ENCODE peak calls at places on chromosome 16, in nine cellular contexts. One of them, this sample, is unnamed.

GRCh38 chr16:87553174-87553573 is 49.1 kb upstream of the JPH3 start:
- DNase-seq in islet precursor cell: no peak
- DNase-seq in IMR-90: no peak
- DNase-seq in anterior cingulate cortex: no peak
- DNase-seq in activated CD4-positive, CD25-positive, alpha-beta regulatory T cell: no peak
- DNase-seq in fibroblast of gingiva: no peak
- DNase-seq in activated CD8-positive, alpha-beta memory T cell treated with anti-CD3 and anti-CD28 coated beads for 4 hours: no peak
- DNase-seq in fibroblast of pulmonary artery: no peak
- DNase-seq in NCI-H2081: no peak
- DNase-seq in this sample: no peak

GRCh38 chr16:31696968-31697743 is 169.5 kb downstream of the AHSP start:
- DNase-seq in islet precursor cell: peak
- DNase-seq in IMR-90: peak
- DNase-seq in anterior cingulate cortex: no peak
- DNase-seq in activated CD4-positive, CD25-positive, alpha-beta regulatory T cell: no peak
- DNase-seq in fibroblast of gingiva: peak
- DNase-seq in activated CD8-positive, alpha-beta memory T cell treated with anti-CD3 and anti-CD28 coated beads for 4 hours: no peak
- DNase-seq in fibroblast of pulmonary artery: peak
- DNase-seq in NCI-H2081: peak
- DNase-seq in this sample: peak

GRCh38 chr16:68737046-68737729 is at the start of gene CDH1:
- DNase-seq in islet precursor cell: peak
- DNase-seq in IMR-90: no peak
- DNase-seq in anterior cingulate cortex: peak
- DNase-seq in activated CD4-positive, CD25-positive, alpha-beta regulatory T cell: no peak
- DNase-seq in fibroblast of gingiva: no peak
- DNase-seq in activated CD8-positive, alpha-beta memory T cell treated with anti-CD3 and anti-CD28 coated beads for 4 hours: no peak
- DNase-seq in fibroblast of pulmonary artery: no peak
- DNase-seq in NCI-H2081: peak
- DNase-seq in this sample: no peak

GRCh38 chr16:29745853-29746345 is at the start of gene C16orf54:
- DNase-seq in islet precursor cell: no peak
- DNase-seq in IMR-90: no peak
- DNase-seq in anterior cingulate cortex: peak
- DNase-seq in activated CD4-positive, CD25-positive, alpha-beta regulatory T cell: peak
- DNase-seq in fibroblast of gingiva: no peak
- DNase-seq in activated CD8-positive, alpha-beta memory T cell treated with anti-CD3 and anti-CD28 coated beads for 4 hours: peak
- DNase-seq in fibroblast of pulmonary artery: no peak
- DNase-seq in NCI-H2081: no peak
- DNase-seq in this sample: peak

GRCh38 chr16:13070268-13070667 is 168.9 kb downstream of the SHISA9 start:
- DNase-seq in islet precursor cell: peak
- DNase-seq in IMR-90: no peak
- DNase-seq in anterior cingulate cortex: peak
- DNase-seq in activated CD4-positive, CD25-positive, alpha-beta regulatory T cell: no peak
- DNase-seq in fibroblast of gingiva: no peak
- DNase-seq in activated CD8-positive, alpha-beta memory T cell treated with anti-CD3 and anti-CD28 coated beads for 4 hours: no peak
- DNase-seq in fibroblast of pulmonary artery: no peak
- DNase-seq in NCI-H2081: no peak
- DNase-seq in this sample: no peak

GRCh38 chr16:87628940-87629339 is 26.6 kb downstream of the JPH3 start:
- DNase-seq in islet precursor cell: peak
- DNase-seq in IMR-90: peak
- DNase-seq in anterior cingulate cortex: no peak
- DNase-seq in activated CD4-positive, CD25-positive, alpha-beta regulatory T cell: no peak
- DNase-seq in fibroblast of gingiva: peak
- DNase-seq in activated CD8-positive, alpha-beta memory T cell treated with anti-CD3 and anti-CD28 coated beads for 4 hours: no peak
- DNase-seq in fibroblast of pulmonary artery: peak
- DNase-seq in NCI-H2081: no peak
- DNase-seq in this sample: no peak

GRCh38 chr16:88566158-88566557 is 4.0 kb upstream of the ZC3H18 start:
- DNase-seq in islet precursor cell: no peak
- DNase-seq in IMR-90: peak
- DNase-seq in anterior cingulate cortex: no peak
- DNase-seq in activated CD4-positive, CD25-positive, alpha-beta regulatory T cell: no peak
- DNase-seq in fibroblast of gingiva: no peak
- DNase-seq in activated CD8-positive, alpha-beta memory T cell treated with anti-CD3 and anti-CD28 coated beads for 4 hours: no peak
- DNase-seq in fibroblast of pulmonary artery: peak
- DNase-seq in NCI-H2081: no peak
- DNase-seq in this sample: no peak

GRCh38 chr16:87229230-87230192 is 87.7 kb downstream of the C16orf95 start:
- DNase-seq in islet precursor cell: no peak
- DNase-seq in IMR-90: no peak
- DNase-seq in anterior cingulate cortex: no peak
- DNase-seq in activated CD4-positive, CD25-positive, alpha-beta regulatory T cell: no peak
- DNase-seq in fibroblast of gingiva: no peak
- DNase-seq in activated CD8-positive, alpha-beta memory T cell treated with anti-CD3 and anti-CD28 coated beads for 4 hours: no peak
- DNase-seq in fibroblast of pulmonary artery: no peak
- DNase-seq in NCI-H2081: no peak
- DNase-seq in this sample: no peak

GRCh38 chr16:69131167-69131748 is 1.1 kb downstream of the CHTF8 start:
- DNase-seq in islet precursor cell: peak
- DNase-seq in IMR-90: peak
- DNase-seq in anterior cingulate cortex: no peak
- DNase-seq in activated CD4-positive, CD25-positive, alpha-beta regulatory T cell: no peak
- DNase-seq in fibroblast of gingiva: no peak
- DNase-seq in activated CD8-positive, alpha-beta memory T cell treated with anti-CD3 and anti-CD28 coated beads for 4 hours: no peak
- DNase-seq in fibroblast of pulmonary artery: no peak
- DNase-seq in NCI-H2081: peak
- DNase-seq in this sample: no peak

GRCh38 chr16:81720973-81721907 is 57.9 kb upstream of the PLCG2 start:
- DNase-seq in islet precursor cell: no peak
- DNase-seq in IMR-90: peak
- DNase-seq in anterior cingulate cortex: no peak
- DNase-seq in activated CD4-positive, CD25-positive, alpha-beta regulatory T cell: no peak
- DNase-seq in fibroblast of gingiva: peak
- DNase-seq in activated CD8-positive, alpha-beta memory T cell treated with anti-CD3 and anti-CD28 coated beads for 4 hours: no peak
- DNase-seq in fibroblast of pulmonary artery: peak
- DNase-seq in NCI-H2081: no peak
- DNase-seq in this sample: no peak

GRCh38 chr16:10242916-10243315 is 60.7 kb upstream of the GRIN2A start:
- DNase-seq in islet precursor cell: no peak
- DNase-seq in IMR-90: no peak
- DNase-seq in anterior cingulate cortex: no peak
- DNase-seq in activated CD4-positive, CD25-positive, alpha-beta regulatory T cell: no peak
- DNase-seq in fibroblast of gingiva: no peak
- DNase-seq in activated CD8-positive, alpha-beta memory T cell treated with anti-CD3 and anti-CD28 coated beads for 4 hours: no peak
- DNase-seq in fibroblast of pulmonary artery: no peak
- DNase-seq in NCI-H2081: no peak
- DNase-seq in this sample: no peak

GRCh38 chr16:2964416-2965223 is 545 bp downstream of the KREMEN2 start:
- DNase-seq in islet precursor cell: peak
- DNase-seq in IMR-90: no peak
- DNase-seq in anterior cingulate cortex: no peak
- DNase-seq in activated CD4-positive, CD25-positive, alpha-beta regulatory T cell: peak
- DNase-seq in fibroblast of gingiva: no peak
- DNase-seq in activated CD8-positive, alpha-beta memory T cell treated with anti-CD3 and anti-CD28 coated beads for 4 hours: no peak
- DNase-seq in fibroblast of pulmonary artery: no peak
- DNase-seq in NCI-H2081: peak
- DNase-seq in this sample: no peak

GRCh38 chr16:86100205-86101134 is 201.5 kb downstream of the IRF8 start:
- DNase-seq in islet precursor cell: no peak
- DNase-seq in IMR-90: peak
- DNase-seq in anterior cingulate cortex: no peak
- DNase-seq in activated CD4-positive, CD25-positive, alpha-beta regulatory T cell: no peak
- DNase-seq in fibroblast of gingiva: no peak
- DNase-seq in activated CD8-positive, alpha-beta memory T cell treated with anti-CD3 and anti-CD28 coated beads for 4 hours: no peak
- DNase-seq in fibroblast of pulmonary artery: no peak
- DNase-seq in NCI-H2081: no peak
- DNase-seq in this sample: no peak

GRCh38 chr16:64615647-64616280 is 506.1 kb downstream of the CDH11 start:
- DNase-seq in islet precursor cell: peak
- DNase-seq in IMR-90: peak
- DNase-seq in anterior cingulate cortex: peak
- DNase-seq in activated CD4-positive, CD25-positive, alpha-beta regulatory T cell: no peak
- DNase-seq in fibroblast of gingiva: peak
- DNase-seq in activated CD8-positive, alpha-beta memory T cell treated with anti-CD3 and anti-CD28 coated beads for 4 hours: no peak
- DNase-seq in fibroblast of pulmonary artery: no peak
- DNase-seq in NCI-H2081: peak
- DNase-seq in this sample: no peak

GRCh38 chr16:75341934-75342811 is 90.7 kb upstream of the BCAR1 start:
- DNase-seq in islet precursor cell: peak
- DNase-seq in IMR-90: peak
- DNase-seq in anterior cingulate cortex: no peak
- DNase-seq in activated CD4-positive, CD25-positive, alpha-beta regulatory T cell: no peak
- DNase-seq in fibroblast of gingiva: peak
- DNase-seq in activated CD8-positive, alpha-beta memory T cell treated with anti-CD3 and anti-CD28 coated beads for 4 hours: no peak
- DNase-seq in fibroblast of pulmonary artery: peak
- DNase-seq in NCI-H2081: no peak
- DNase-seq in this sample: no peak

GRCh38 chr16:49698931-49699715 is 156.8 kb downstream of the ZNF423 start:
- DNase-seq in islet precursor cell: no peak
- DNase-seq in IMR-90: no peak
- DNase-seq in anterior cingulate cortex: no peak
- DNase-seq in activated CD4-positive, CD25-positive, alpha-beta regulatory T cell: no peak
- DNase-seq in fibroblast of gingiva: peak
- DNase-seq in activated CD8-positive, alpha-beta memory T cell treated with anti-CD3 and anti-CD28 coated beads for 4 hours: no peak
- DNase-seq in fibroblast of pulmonary artery: peak
- DNase-seq in NCI-H2081: peak
- DNase-seq in this sample: no peak